ENCODE peak calls at places on chromosomes 1 and 21, in five cellular contexts. F is ecto neural progenitor cell, L is brain pericyte, U is HT1080, G is transverse colon. I is an unnamed sample.

GRCh38 chr1:197902454-197903195 is at the start of gene C1orf53:
- DNase-seq in U (peak), F (peak), L (peak), G (peak), I (peak)

GRCh38 chr1:94713472-94714141 is 106.5 kb upstream of the SLC44A3 start:
- DNase-seq in L (peak), U (peak), F (no peak), G (peak), I (peak)

GRCh38 chr1:2643414-2644077 is 10.7 kb upstream of the MMEL1 start:
- DNase-seq in U (no peak), G (no peak), F (no peak), L (no peak), I (peak)

GRCh38 chr1:12810691-12811408 is 19.7 kb downstream of the PRAMEF1 start:
- DNase-seq in G (no peak), L (no peak), U (peak), F (no peak), I (no peak)

GRCh38 chr21:31124005-31124404 is 85.7 kb upstream of the KRTAP19-8 start:
- DNase-seq in G (no peak), U (no peak), F (no peak), L (no peak), I (no peak)

GRCh38 chr1:182709855-182710254 is 25.5 kb upstream of the RGS8 start:
- DNase-seq in G (no peak), L (no peak), F (no peak), U (no peak), I (no peak)

GRCh38 chr1:43348809-43349593 is 9.8 kb upstream of the CDC20 start:
- DNase-seq in L (no peak), F (peak), G (peak), U (peak), I (no peak)

GRCh38 chr1:54996359-54996868 is 2.3 kb upstream of the BSND start:
- DNase-seq in L (no peak), U (peak), G (peak), F (peak), I (peak)

GRCh38 chr1:111976842-111977241 is 12.6 kb downstream of the KCND3 start:
- DNase-seq in G (no peak), U (no peak), L (no peak), F (no peak), I (no peak)

I was measured in GM13977.